ENCODE peak calls at places on chromosome 18, in seven cellular contexts. C, I, R, L, Z, X and Y are unnamed samples.

GRCh38 chr18:25351280-25351772 is 640 bp downstream of the ZNF521 start:
- DNase-seq in L (peak), R (peak), X (no peak), I (no peak), C (no peak), Z (no peak), Y (no peak)

GRCh38 chr18:63040788-63041410 is 278.7 kb downstream of the BCL2 start:
- DNase-seq in Z (no peak), R (peak), X (no peak), C (no peak), L (no peak), I (no peak), Y (no peak)

GRCh38 chr18:11154369-11154982 is 5.1 kb upstream of the PIEZO2 start:
- DNase-seq in X (no peak), C (no peak), I (no peak), Z (no peak), L (no peak), R (peak), Y (no peak)

GRCh38 chr18:6210349-6211173 is 204.2 kb downstream of the L3MBTL4 start:
- DNase-seq in C (no peak), Z (no peak), L (no peak), X (no peak), R (peak), I (no peak), Y (no peak)

GRCh38 chr18:23401400-23402347 is 51.4 kb upstream of the RIOK3 start:
- DNase-seq in I (no peak), L (peak), X (peak), C (peak), R (peak), Z (no peak), Y (no peak)

GRCh38 chr18:79507076-79507545 is 111.4 kb downstream of the NFATC1 start:
- DNase-seq in L (peak), R (no peak), Z (peak), I (no peak), C (peak), X (peak), Y (peak)

GRCh38 chr18:78151234-78151633 is 828.4 kb upstream of the SALL3 start:
- DNase-seq in L (no peak), I (no peak), R (no peak), X (no peak), C (no peak), Z (no peak), Y (no peak)

GRCh38 chr18:57559311-57559710 is 27.2 kb downstream of the FECH start:
- DNase-seq in C (no peak), L (no peak), Z (no peak), R (no peak), I (no peak), X (no peak), Y (no peak)

GRCh38 chr18:48436907-48437306 is 27.7 kb upstream of the ZBTB7C start:
- DNase-seq in Z (no peak), I (no peak), X (no peak), C (no peak), R (no peak), L (no peak), Y (no peak)

GRCh38 chr18:76435321-76435989 is 59.6 kb downstream of the ZNF516 start:
- DNase-seq in R (no peak), L (no peak), C (no peak), I (no peak), Z (no peak), X (no peak), Y (no peak)

GRCh38 chr18:13138822-13139139 is 79.8 kb upstream of the LDLRAD4 start:
- DNase-seq in Z (no peak), L (no peak), X (no peak), C (no peak), I (no peak), R (peak), Y (no peak)

GRCh38 chr18:68354176-68354575 is 360.7 kb downstream of the TMX3 start:
- DNase-seq in L (no peak), R (no peak), C (no peak), Z (no peak), X (no peak), I (no peak), Y (no peak)

GRCh38 chr18:76968073-76968472 is 145.7 kb downstream of the ZNF236 start:
- DNase-seq in R (no peak), I (no peak), L (no peak), X (peak), Z (no peak), C (peak), Y (no peak)

GRCh38 chr18:49842656-49843055 is 29.3 kb upstream of the ACAA2 start:
- DNase-seq in C (no peak), L (no peak), I (no peak), X (no peak), R (no peak), Z (no peak), Y (no peak)

GRCh38 chr18:25349131-25349925 is 2.6 kb downstream of the ZNF521 start:
- DNase-seq in L (peak), Z (no peak), C (peak), X (peak), R (peak), I (no peak), Y (peak)

GRCh38 chr18:8800445-8800844 is 95.1 kb downstream of the MTCL1 start:
- DNase-seq in X (peak), Z (no peak), R (no peak), L (no peak), C (no peak), I (no peak), Y (no peak)